ENCODE peak calls at places on chromosomes 13 and 19, in eight cellular contexts. One of them, this sample, is unnamed.

GRCh38 chr19:16441661-16442071 is 30.1 kb downstream of the EPS15L1 start:
- DNase-seq in lower leg skin: no peak
- DNase-seq in NCI-H345: peak
- DNase-seq in cardiac muscle cell: peak
- DNase-seq in HTR-8/SVneo: no peak
- DNase-seq in non-pigmented ciliary epithelial cell: no peak
- DNase-seq in nephron progenitor cell: peak
- DNase-seq in MM.1S: no peak
- DNase-seq in this sample: peak

GRCh38 chr19:12880551-12881171 is 588 bp downstream of the DNASE2 start:
- DNase-seq in cardiac muscle cell: peak
- DNase-seq in MM.1S: peak
- DNase-seq in non-pigmented ciliary epithelial cell: no peak
- DNase-seq in nephron progenitor cell: peak
- DNase-seq in NCI-H345: no peak
- DNase-seq in HTR-8/SVneo: no peak
- DNase-seq in lower leg skin: no peak
- DNase-seq in this sample: no peak

GRCh38 chr19:8526345-8527062 is 12.5 kb upstream of the ZNF414 start:
- DNase-seq in nephron progenitor cell: peak
- DNase-seq in cardiac muscle cell: peak
- DNase-seq in MM.1S: peak
- DNase-seq in non-pigmented ciliary epithelial cell: peak
- DNase-seq in NCI-H345: peak
- DNase-seq in HTR-8/SVneo: peak
- DNase-seq in lower leg skin: peak
- DNase-seq in this sample: no peak

GRCh38 chr19:39436350-39436716 is 584 bp upstream of the RPS16 start:
- DNase-seq in lower leg skin: no peak
- DNase-seq in MM.1S: no peak
- DNase-seq in nephron progenitor cell: no peak
- DNase-seq in cardiac muscle cell: no peak
- DNase-seq in NCI-H345: no peak
- DNase-seq in HTR-8/SVneo: no peak
- DNase-seq in non-pigmented ciliary epithelial cell: no peak
- DNase-seq in this sample: no peak

GRCh38 chr13:98252931-98253470 is 75.9 kb upstream of the RNF113B start:
- DNase-seq in nephron progenitor cell: no peak
- DNase-seq in lower leg skin: no peak
- DNase-seq in MM.1S: no peak
- DNase-seq in NCI-H345: no peak
- DNase-seq in HTR-8/SVneo: peak
- DNase-seq in cardiac muscle cell: no peak
- DNase-seq in non-pigmented ciliary epithelial cell: peak
- DNase-seq in this sample: no peak

GRCh38 chr13:73720216-73720840 is 413.9 kb downstream of the KLF12 start:
- DNase-seq in NCI-H345: no peak
- DNase-seq in nephron progenitor cell: no peak
- DNase-seq in lower leg skin: no peak
- DNase-seq in MM.1S: no peak
- DNase-seq in HTR-8/SVneo: no peak
- DNase-seq in cardiac muscle cell: no peak
- DNase-seq in non-pigmented ciliary epithelial cell: no peak
- DNase-seq in this sample: no peak

GRCh38 chr19:46015961-46016425 is 6.9 kb downstream of the PGLYRP1 start:
- DNase-seq in cardiac muscle cell: peak
- DNase-seq in lower leg skin: no peak
- DNase-seq in NCI-H345: peak
- DNase-seq in non-pigmented ciliary epithelial cell: no peak
- DNase-seq in nephron progenitor cell: peak
- DNase-seq in MM.1S: peak
- DNase-seq in HTR-8/SVneo: no peak
- DNase-seq in this sample: no peak

GRCh38 chr13:105070452-105070851 is 1465.0 kb downstream of the EFNB2 start:
- DNase-seq in non-pigmented ciliary epithelial cell: no peak
- DNase-seq in lower leg skin: no peak
- DNase-seq in MM.1S: no peak
- DNase-seq in nephron progenitor cell: no peak
- DNase-seq in HTR-8/SVneo: no peak
- DNase-seq in NCI-H345: no peak
- DNase-seq in cardiac muscle cell: no peak
- DNase-seq in this sample: no peak

GRCh38 chr13:100341327-100341726 is 247.3 kb downstream of the GGACT start:
- DNase-seq in non-pigmented ciliary epithelial cell: no peak
- DNase-seq in HTR-8/SVneo: no peak
- DNase-seq in MM.1S: no peak
- DNase-seq in nephron progenitor cell: no peak
- DNase-seq in NCI-H345: no peak
- DNase-seq in cardiac muscle cell: no peak
- DNase-seq in lower leg skin: no peak
- DNase-seq in this sample: no peak

GRCh38 chr13:91572944-91573535 is 174.6 kb downstream of the GPC5 start:
- DNase-seq in nephron progenitor cell: no peak
- DNase-seq in MM.1S: no peak
- DNase-seq in HTR-8/SVneo: no peak
- DNase-seq in cardiac muscle cell: no peak
- DNase-seq in NCI-H345: no peak
- DNase-seq in non-pigmented ciliary epithelial cell: no peak
- DNase-seq in lower leg skin: no peak
- DNase-seq in this sample: no peak

GRCh38 chr19:18251587-18252369 is 22.5 kb downstream of the IQCN start:
- DNase-seq in nephron progenitor cell: peak
- DNase-seq in MM.1S: peak
- DNase-seq in non-pigmented ciliary epithelial cell: peak
- DNase-seq in lower leg skin: peak
- DNase-seq in NCI-H345: peak
- DNase-seq in HTR-8/SVneo: peak
- DNase-seq in cardiac muscle cell: peak
- DNase-seq in this sample: peak